ENCODE peak calls at places on chromosomes 6 and 20, in ten cellular contexts. I is GM12878, Q is ovary, O is tibial nerve, U is IMR-90, W is right lobe of liver, A is sigmoid colon, R is stomach, Y is body of pancreas, C is adrenal gland. L is an unnamed sample. For H3K36me3, the result is how much of the 10 kb centered on the place peaks cover.

GRCh38 chr6:28587011-28587745 is 61.5 kb downstream of the GPX5 start:
- DNase-seq in R (peak), W (peak), I (no peak), Y (peak), A (no peak), O (no peak), C (peak), Q (peak), U (no peak), L (no peak)

GRCh38 chr6:79427721-79428120 is 109.5 kb downstream of the LCA5 start:
- DNase-seq in C (no peak), U (no peak), Y (no peak), R (no peak), A (no peak), Q (no peak), O (no peak), W (no peak), I (no peak), L (no peak)

GRCh38 chr6:93684339-93684738 is 265.0 kb upstream of the EPHA7 start:
- DNase-seq in U (no peak), R (peak), C (no peak), Y (no peak), A (no peak), Q (no peak), I (no peak), W (no peak), O (no peak), L (no peak)

GRCh38 chr6:162463573-162463972 is 264.0 kb downstream of the PRKN start:
- DNase-seq in Q (no peak), W (no peak), I (no peak), O (no peak), U (no peak), Y (no peak), R (no peak), C (no peak), A (no peak), L (no peak)

GRCh38 chr6:29742191-29742590 is 19.0 kb downstream of the HLA-F start:
- DNase-seq in I (no peak), Q (no peak), W (no peak), U (no peak), A (no peak), Y (no peak), R (no peak), C (no peak), O (no peak), L (no peak)

GRCh38 chr6:27630727-27631613 is 158.1 kb upstream of the ZNF184 start:
- DNase-seq in U (peak), I (peak), Y (no peak), A (no peak), O (no peak), Q (peak), R (no peak), C (no peak), W (no peak), L (no peak)

GRCh38 chr6:142756215-142756630 is 188.8 kb downstream of the HIVEP2 start:
- DNase-seq in Q (no peak), O (no peak), U (peak), W (no peak), R (no peak), C (no peak), Y (no peak), I (no peak), A (no peak), L (no peak)

GRCh38 chr20:51512645-51513044 is 29.9 kb downstream of the NFATC2 start:
- DNase-seq in U (no peak), R (no peak), Y (no peak), Q (no peak), W (no peak), I (no peak), C (no peak), A (no peak), O (no peak), L (no peak)

GRCh38 chr20:2234788-2235187 is 61.0 kb upstream of the TGM3 start:
- DNase-seq in Q (no peak), C (no peak), O (no peak), U (no peak), W (no peak), R (no peak), I (no peak), Y (no peak), A (no peak), L (no peak)

GRCh38 chr6:34238507-34239239 is 2.0 kb downstream of the HMGA1 start:
- DNase-seq in W (no peak), A (peak), Y (no peak), C (peak), Q (no peak), R (no peak), I (no peak), O (no peak), U (no peak), L (no peak)

GRCh38 chr6:92126983-92127382 is 1292.4 kb downstream of the EPHA7 start:
- DNase-seq in W (no peak), R (no peak), C (no peak), Y (no peak), A (no peak), O (no peak), U (no peak), Q (no peak), I (no peak), L (no peak)

GRCh38 chr6:122361314-122361979 is 38.0 kb upstream of the HSF2 start:
- DNase-seq in Q (no peak), R (no peak), A (no peak), U (no peak), C (no peak), W (no peak), I (no peak), Y (no peak), O (no peak), L (no peak)

GRCh38 chr6:149356081-149356750 is 38.7 kb downstream of the TAB2 start:
- DNase-seq in R (no peak), Q (no peak), I (no peak), W (no peak), C (no peak), O (no peak), Y (no peak), A (no peak), U (no peak), L (no peak)

GRCh38 chr6:29631209-29631810 is 1.7 kb downstream of the GABBR1 start:
- DNase-seq in U (peak), O (no peak), I (no peak), R (no peak), Q (no peak), W (no peak), Y (no peak), C (peak), A (no peak), L (no peak)

GRCh38 chr6:26304213-26305096 is 60.5 kb upstream of the BTN3A2 start:
- DNase-seq in Q (peak), C (peak), Y (no peak), I (no peak), R (no peak), A (peak), O (no peak), W (no peak), U (peak), L (no peak)

GRCh38 chr20:33475381-33476160 is 14.3 kb upstream of the CBFA2T2 start:
- DNase-seq in A (no peak), W (no peak), O (no peak), C (no peak), U (no peak), Q (no peak), I (no peak), R (no peak), Y (no peak), L (no peak)

GRCh38 chr6:47360388-47360787 is 50.7 kb upstream of the TNFRSF21 start:
- DNase-seq in R (no peak), Y (no peak), U (no peak), W (no peak), I (peak), O (no peak), Q (no peak), C (no peak), A (no peak), L (no peak)

GRCh38 chr20:41170386-41171105 is 33.2 kb downstream of the PLCG1 start:
- DNase-seq in U (no peak), I (no peak), C (peak), O (peak), A (no peak), Y (peak), R (no peak), Q (peak), W (no peak), L (no peak)

GRCh38 chr6:166496460-166496859 is 90.0 kb downstream of the RAMACL start:
- DNase-seq in U (no peak), Y (no peak), W (no peak), O (no peak), Q (no peak), A (peak), C (no peak), R (no peak), I (no peak), L (no peak)

GRCh38 chr6:157764346-157765068 is 58.5 kb upstream of the SNX9 start:
- DNase-seq in O (peak), Y (peak), Q (peak), R (peak), I (peak), A (peak), U (peak), C (peak), W (peak), L (no peak)

GRCh38 chr20:48877299-48877698 is 44.2 kb upstream of the ARFGEF2 start:
- DNase-seq in A (no peak), W (no peak), O (no peak), I (no peak), R (no peak), Y (no peak), U (no peak), Q (no peak), C (no peak), L (no peak)

GRCh38 chr6:3345836-3346235 is 87.1 kb downstream of the PSMG4 start:
- DNase-seq in W (no peak), I (no peak), Q (no peak), Y (no peak), C (peak), A (no peak), O (no peak), R (no peak), U (no peak), L (no peak)

GRCh38 chr6:20400476-20401402 is 940 bp upstream of the E2F3 start:
- DNase-seq in Y (peak), R (no peak), A (peak), C (peak), O (peak), U (no peak), W (peak), Q (peak), I (no peak), L (no peak)

GRCh38 chr6:16224409-16224808 is 14.0 kb upstream of the GMPR start:
- DNase-seq in U (no peak), C (no peak), I (no peak), A (no peak), W (no peak), Y (no peak), Q (no peak), O (no peak), R (no peak), L (no peak)

GRCh38 chr20:57244627-57245214 is 21.7 kb downstream of the BMP7 start:
- DNase-seq in W (no peak), C (no peak), R (no peak), A (no peak), Q (no peak), Y (no peak), U (no peak), I (no peak), O (no peak), L (no peak)

GRCh38 chr20:44745560-44746366 is at the start of gene KCNK15:
- DNase-seq in W (peak), I (no peak), A (peak), R (peak), Y (peak), Q (peak), O (no peak), U (peak), C (peak), L (no peak)

GRCh38 chr6:83055366-83055964 is 10.2 kb downstream of the UBE3D start:
- DNase-seq in A (no peak), C (no peak), U (peak), Y (peak), W (no peak), O (no peak), I (no peak), Q (peak), R (peak), L (no peak)

GRCh38 chr6:14547284-14548001 is 429.9 kb downstream of the CD83 start:
- DNase-seq in R (no peak), U (no peak), Y (no peak), I (no peak), O (no peak), C (no peak), Q (no peak), A (no peak), W (no peak), L (no peak)

GRCh38 chr6:119079288-119079809 is 885 bp upstream of the FAM184A start:
- DNase-seq in I (no peak), R (no peak), Y (no peak), A (no peak), W (no peak), Q (no peak), O (no peak), C (no peak), U (peak), L (no peak)

GRCh38 chr6:3228791-3229565 is 1.5 kb upstream of the TUBB2B start:
- DNase-seq in I (no peak), Q (no peak), U (no peak), W (no peak), C (no peak), Y (no peak), R (no peak), O (no peak), A (no peak), L (no peak)

GRCh38 chr6:42210551-42210950 is 7.1 kb downstream of the MRPS10 start:
- DNase-seq in Y (no peak), Q (no peak), W (no peak), I (no peak), A (no peak), C (no peak), O (no peak), R (no peak), U (no peak), L (no peak)

GRCh38 chr6:42211726-42212125 is 5.9 kb downstream of the MRPS10 start:
- DNase-seq in Y (no peak), U (no peak), Q (no peak), I (no peak), A (no peak), W (no peak), C (no peak), R (no peak), O (no peak), L (no peak)

GRCh38 chr6:42217523-42218367 is at the start of gene MRPS10:
- DNase-seq in C (peak), R (peak), W (peak), U (peak), Q (peak), O (peak), I (peak), A (peak), Y (peak), L (no peak)

GRCh38 chr6:42217165-42217522 is 517 bp downstream of the MRPS10 start:
- DNase-seq in A (no peak), R (no peak), Y (no peak), Q (no peak), C (no peak), U (no peak), I (no peak), W (no peak), O (no peak), L (no peak)

DNA sequence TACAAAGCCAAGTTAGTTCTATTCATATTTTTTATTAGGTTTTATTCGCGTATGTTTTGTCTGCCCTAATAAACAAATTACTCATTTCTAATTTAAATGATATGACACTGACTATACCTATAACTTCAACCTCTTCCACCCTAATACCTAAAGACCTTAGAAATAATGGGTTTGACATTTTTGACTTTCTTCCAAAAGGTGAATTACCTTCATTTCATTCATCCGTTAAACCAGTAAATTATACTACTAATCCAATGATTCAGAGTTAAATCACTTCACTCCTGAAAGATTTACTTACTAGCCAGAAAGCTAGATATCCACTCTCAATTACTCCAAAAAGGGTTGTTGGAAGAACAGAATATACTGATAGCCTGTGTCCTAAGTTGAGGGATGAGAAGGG is 5.2 kb downstream of the MRPS10 start:
- DNase-seq in Q (no peak), A (no peak), I (no peak), W (no peak), Y (no peak), C (no peak), O (no peak), R (no peak), U (no peak), L (no peak)
- H3K36me3 ChIP-seq in Q (under half), A (under half), I (under half), W (half or more), Y (under half), C (under half), O (under half), R (half or more), U (under half), L (half or more)

GRCh38 chr6:31529329-31530150 is 778 bp downstream of the MCCD1 start:
- DNase-seq in Y (no peak), W (no peak), U (no peak), Q (no peak), R (no peak), I (no peak), O (no peak), A (no peak), C (peak), L (no peak)
- TF ChIP-seq POLR2A in Y (no peak), W (no peak), U (no peak), Q (no peak), R (no peak), I (peak), O (no peak), A (no peak), C (no peak), L (no peak)

GRCh38 chr6:89406157-89406556 is 5.9 kb downstream of the RRAGD start:
- DNase-seq in I (no peak), U (no peak), O (no peak), A (no peak), C (no peak), W (no peak), Y (no peak), R (no peak), Q (no peak), L (no peak)
- H3K4me3 ChIP-seq in I (no peak), U (no peak), O (no peak), A (no peak), C (no peak), W (no peak), Y (no peak), R (no peak), Q (no peak), L (no peak)

DNA sequence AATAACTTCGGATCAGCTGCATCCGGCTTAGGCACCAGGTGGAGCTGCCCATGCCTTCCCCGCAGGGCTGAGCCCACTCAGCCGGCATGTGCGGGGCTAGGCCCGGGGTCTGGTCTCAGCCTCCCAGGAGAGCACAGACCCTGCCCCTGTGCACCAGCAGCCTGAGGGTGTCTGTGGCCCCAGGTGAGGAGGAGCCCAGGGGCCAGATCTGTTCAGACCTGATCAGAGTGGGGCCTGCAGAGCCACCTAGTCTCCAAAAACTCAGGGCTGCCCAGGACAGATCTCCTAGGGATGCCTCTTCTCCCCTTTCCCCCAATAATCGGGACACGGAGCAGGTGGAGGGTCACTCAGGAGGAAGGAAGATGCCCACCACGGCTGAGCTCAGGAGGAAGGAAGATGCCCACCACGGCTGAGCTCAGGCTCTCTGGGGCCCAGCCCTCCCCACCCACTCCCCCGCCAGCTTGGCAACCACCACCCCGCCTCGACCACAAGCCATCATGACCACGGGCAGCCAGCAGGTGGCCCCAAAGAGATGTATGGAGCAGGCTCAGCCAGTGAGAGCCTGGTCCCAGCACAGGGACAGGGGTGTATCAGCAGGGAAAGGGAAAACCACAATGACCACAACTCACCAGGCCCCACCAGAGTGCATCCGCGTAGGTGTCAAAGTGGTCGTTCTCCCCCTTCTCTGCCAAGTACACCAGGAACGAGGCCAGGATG is 30.5 kb downstream of the KCNQ2 start:
- DNase-seq in R (peak), O (no peak), W (peak), U (peak), Y (peak), C (peak), Q (no peak), I (peak), A (no peak), L (no peak)
- H3K36me3 ChIP-seq in R (under half), O (under half), W (under half), U (under half), Y (under half), C (under half), Q (under half), I (under half), A (under half), L (under half)

GRCh38 chr6:108501559-108501958 is 59.2 kb upstream of the FOXO3 start:
- DNase-seq in U (peak), R (no peak), O (no peak), I (no peak), Q (no peak), W (no peak), A (no peak), C (no peak), Y (no peak), L (no peak)
- TF ChIP-seq POLR2A in U (no peak), R (no peak), O (no peak), I (no peak), Q (no peak), W (no peak), A (no peak), C (no peak), Y (no peak), L (no peak)

GRCh38 chr6:85866373-85866740 is 223.7 kb upstream of the SYNCRIP start:
- DNase-seq in W (no peak), I (no peak), R (no peak), Y (no peak), C (no peak), O (no peak), A (no peak), Q (no peak), U (peak), L (no peak)
- H3K4me3 ChIP-seq in W (no peak), I (peak), R (peak), Y (no peak), C (no peak), O (peak), A (peak), Q (peak), U (peak), L (peak)

DNA sequence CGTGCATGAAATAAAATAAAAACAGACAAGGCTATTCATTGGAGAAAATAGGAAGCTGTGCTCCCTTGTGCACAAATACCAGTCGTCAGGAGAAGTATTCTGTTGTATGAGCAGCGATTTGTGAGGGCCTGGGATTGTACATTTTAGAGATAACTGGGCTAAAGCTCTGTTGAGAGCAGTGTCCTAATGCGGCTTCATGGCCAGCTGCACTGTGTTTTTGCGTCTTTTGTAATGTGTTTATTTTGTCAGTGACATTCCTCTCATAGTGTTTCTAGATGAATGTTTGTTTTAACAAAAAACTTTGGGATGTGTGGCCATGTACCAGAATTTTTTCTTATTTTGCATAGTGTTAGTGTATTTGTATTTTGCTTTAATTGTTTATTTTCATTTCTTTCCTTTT is 14.8 kb downstream of the ERMARD start:
- DNase-seq in C (no peak), Y (no peak), Q (no peak), U (peak), W (no peak), I (no peak), R (no peak), O (no peak), A (no peak), L (no peak)
- H3K36me3 ChIP-seq in C (under half), Y (under half), Q (under half), U (under half), W (under half), I (under half), R (half or more), O (under half), A (under half), L (under half)

GRCh38 chr6:135179920-135180457 is 1.1 kb upstream of the MYB start:
- DNase-seq in W (no peak), Y (no peak), A (no peak), U (peak), O (no peak), I (no peak), R (no peak), C (no peak), Q (no peak), L (no peak)
- TF ChIP-seq POLR2A in W (no peak), Y (no peak), A (no peak), U (no peak), O (no peak), I (no peak), R (no peak), C (no peak), Q (no peak), L (no peak)

L was measured in vagina.